ENCODE peak calls at places on chromosomes 13 and 19, in ten cellular contexts. C is AG09309, B is pancreas, F is A549, S is K562, H is HCT116, K is fibroblast of villous mesenchyme, X is B cell, I is BE2C, V is heart left ventricle. T is an unnamed sample.

GRCh38 chr19:42965204-42965603 is 28.2 kb upstream of the PSG7 start:
- DNase-seq in C (peak), H (no peak), F (no peak), K (peak), I (no peak), S (no peak), V (no peak), B (no peak), X (no peak), T (no peak)

GRCh38 chr13:95296326-95296939 is 4.8 kb downstream of the ABCC4 start:
- DNase-seq in I (peak), S (no peak), H (peak), X (peak), F (peak), B (peak), C (no peak), V (peak), K (no peak), T (no peak)

GRCh38 chr19:45881909-45882528 is 3.9 kb downstream of the IRF2BP1 start:
- DNase-seq in C (no peak), F (no peak), K (no peak), V (no peak), B (peak), H (no peak), X (no peak), S (peak), I (no peak), T (no peak)

GRCh38 chr13:78587395-78587794 is 16.0 kb downstream of the POU4F1 start:
- DNase-seq in V (no peak), F (no peak), B (no peak), K (no peak), I (no peak), H (no peak), C (no peak), X (peak), S (no peak), T (no peak)

GRCh38 chr19:35318679-35319448 is 10.1 kb upstream of the CD22 start:
- DNase-seq in I (no peak), C (peak), V (no peak), S (peak), B (peak), H (peak), F (peak), K (peak), X (peak), T (no peak)

GRCh38 chr19:42175952-42176648 is 41.4 kb downstream of the DEDD2 start:
- DNase-seq in F (peak), X (no peak), H (no peak), I (peak), C (no peak), B (no peak), S (no peak), V (no peak), K (peak), T (peak)

GRCh38 chr13:75774176-75774575 is 138.0 kb downstream of the LMO7 start:
- DNase-seq in X (no peak), F (no peak), C (no peak), V (no peak), B (no peak), K (no peak), S (no peak), I (no peak), H (no peak), T (no peak)

GRCh38 chr13:101978546-101979315 is 423.1 kb downstream of the FGF14 start:
- DNase-seq in F (no peak), V (peak), C (no peak), H (no peak), I (peak), X (no peak), B (no peak), S (no peak), K (no peak), T (no peak)

GRCh38 chr19:8338835-8339234 is 4.2 kb downstream of the KANK3 start:
- DNase-seq in B (no peak), F (no peak), I (no peak), H (no peak), X (no peak), K (no peak), V (no peak), C (no peak), S (peak), T (no peak)

GRCh38 chr19:41366089-41366488 is 2.1 kb upstream of the B9D2 start:
- DNase-seq in K (no peak), V (no peak), I (no peak), S (no peak), H (no peak), C (no peak), B (no peak), F (peak), X (no peak), T (no peak)

GRCh38 chr13:90968510-90968909 is 379.0 kb upstream of the MIR17HG start:
- DNase-seq in H (peak), C (no peak), I (peak), B (peak), F (peak), V (no peak), S (no peak), K (no peak), X (no peak), T (no peak)

GRCh38 chr13:46075811-46076210 is 23.3 kb upstream of the ZC3H13 start:
- DNase-seq in S (no peak), K (no peak), H (no peak), X (no peak), B (no peak), C (no peak), V (no peak), F (no peak), I (no peak), T (no peak)

GRCh38 chr13:114022876-114023275 is 49.0 kb upstream of the C13orf46 start:
- DNase-seq in H (no peak), V (peak), I (no peak), K (no peak), F (no peak), X (no peak), C (no peak), B (no peak), S (no peak), T (no peak)

GRCh38 chr19:3697094-3697493 is 3.2 kb downstream of the PIP5K1C start:
- DNase-seq in B (no peak), I (no peak), K (no peak), V (no peak), F (no peak), H (no peak), X (no peak), C (no peak), S (no peak), T (no peak)

GRCh38 chr19:49222528-49222927 is 64.9 kb downstream of the TRPM4 start:
- DNase-seq in S (no peak), V (no peak), K (no peak), C (no peak), I (no peak), X (no peak), H (no peak), F (no peak), B (no peak), T (no peak)

GRCh38 chr13:94169783-94170513 is 309.5 kb downstream of the DCT start:
- DNase-seq in I (peak), X (no peak), B (no peak), K (no peak), S (no peak), C (no peak), F (no peak), H (no peak), V (peak), T (no peak)

GRCh38 chr13:42497798-42498197 is 76.2 kb upstream of the TNFSF11 start:
- DNase-seq in C (no peak), X (no peak), V (no peak), F (no peak), I (no peak), K (peak), H (no peak), B (no peak), S (no peak), T (peak)

GRCh38 chr13:42495256-42495655 is 78.7 kb upstream of the TNFSF11 start:
- DNase-seq in B (no peak), I (no peak), F (no peak), H (no peak), C (no peak), S (no peak), V (no peak), X (no peak), K (peak), T (no peak)

GRCh38 chr13:42495751-42496150 is 78.2 kb upstream of the TNFSF11 start:
- DNase-seq in F (no peak), I (no peak), V (no peak), B (no peak), K (no peak), H (no peak), X (no peak), C (no peak), S (no peak), T (no peak)

GRCh38 chr13:42494157-42494556 is 79.8 kb upstream of the TNFSF11 start:
- DNase-seq in C (no peak), F (no peak), I (no peak), S (no peak), K (peak), V (no peak), B (no peak), H (no peak), X (no peak), T (no peak)

DNA sequence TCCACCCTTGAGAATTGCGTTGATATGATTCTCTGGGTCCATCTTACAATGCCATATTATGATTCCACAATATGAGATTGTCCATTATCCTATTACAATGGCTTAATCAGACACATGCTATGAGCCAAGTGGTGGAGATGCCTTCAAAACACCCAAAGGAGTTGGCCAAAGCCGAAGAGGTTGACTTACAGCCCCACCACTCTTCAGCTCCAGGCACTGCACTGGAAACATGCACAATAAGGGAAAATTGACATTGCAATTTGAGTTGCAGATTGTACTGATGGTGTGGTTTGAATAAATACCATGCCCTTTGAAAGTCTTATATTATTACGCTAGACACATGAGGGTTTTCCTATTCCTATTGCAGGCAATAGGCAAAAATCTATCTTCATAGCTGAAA is 75.4 kb upstream of the TNFSF11 start:
- DNase-seq in K (no peak), H (no peak), S (no peak), F (no peak), I (no peak), X (no peak), B (no peak), V (no peak), C (no peak), T (no peak)
- TF ChIP-seq CTCF in K (no peak), H (no peak), S (peak), F (no peak), I (no peak), X (no peak), B (no peak), V (no peak), C (no peak), T (peak)

DNA sequence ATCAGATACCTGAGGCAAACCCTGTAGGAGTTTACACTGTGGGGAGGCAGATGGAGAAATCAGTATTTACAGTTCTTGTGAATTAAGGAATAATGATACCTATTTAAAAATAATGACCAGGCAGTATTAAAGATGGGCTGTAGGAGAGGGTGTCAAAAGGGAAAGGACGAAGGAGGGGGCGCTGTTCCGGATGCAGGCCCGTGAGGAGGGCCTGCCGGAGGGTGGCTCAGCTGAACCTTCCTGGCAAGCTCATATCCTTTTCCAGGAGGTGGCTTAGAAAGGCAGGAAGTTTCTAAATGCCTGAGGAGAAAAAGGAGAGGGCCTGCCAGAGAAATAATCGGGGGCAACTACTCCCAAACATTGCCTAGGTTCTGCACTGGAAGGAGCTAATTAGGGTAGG is 46.6 kb downstream of the MBNL2 start:
- DNase-seq in K (no peak), C (no peak), B (no peak), V (no peak), F (no peak), X (no peak), I (no peak), S (no peak), H (no peak), T (no peak)
- TF ChIP-seq CTCF in K (peak), C (no peak), B (no peak), V (peak), F (no peak), X (no peak), I (no peak), S (no peak), H (no peak), T (no peak)

DNA sequence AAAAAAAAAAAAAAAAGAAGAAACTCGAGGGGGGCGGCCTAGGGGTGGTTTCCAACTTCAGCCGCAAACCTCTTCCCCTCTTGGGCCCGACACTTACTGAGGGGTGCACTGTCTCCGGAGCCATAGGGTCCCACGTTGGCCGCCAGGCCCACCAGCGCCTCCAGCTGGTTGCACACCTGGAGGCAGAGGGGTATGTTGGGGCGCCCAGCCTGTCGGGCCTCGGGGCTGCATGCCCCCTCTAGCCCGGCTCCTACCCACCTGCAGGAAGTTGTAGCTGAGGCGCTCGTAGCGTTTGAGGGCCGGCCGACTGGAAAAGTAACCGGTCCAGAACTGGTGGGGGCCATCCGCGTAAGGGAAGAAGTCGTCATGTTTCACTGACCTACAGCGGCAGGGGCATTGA is 8.6 kb downstream of the MAN2B1 start:
- DNase-seq in V (no peak), B (no peak), F (no peak), X (no peak), K (no peak), H (no peak), S (no peak), I (no peak), C (no peak), T (no peak)
- TF ChIP-seq CTCF in V (no peak), B (no peak), F (no peak), X (no peak), K (no peak), H (no peak), S (no peak), I (peak), C (no peak), T (no peak)

DNA sequence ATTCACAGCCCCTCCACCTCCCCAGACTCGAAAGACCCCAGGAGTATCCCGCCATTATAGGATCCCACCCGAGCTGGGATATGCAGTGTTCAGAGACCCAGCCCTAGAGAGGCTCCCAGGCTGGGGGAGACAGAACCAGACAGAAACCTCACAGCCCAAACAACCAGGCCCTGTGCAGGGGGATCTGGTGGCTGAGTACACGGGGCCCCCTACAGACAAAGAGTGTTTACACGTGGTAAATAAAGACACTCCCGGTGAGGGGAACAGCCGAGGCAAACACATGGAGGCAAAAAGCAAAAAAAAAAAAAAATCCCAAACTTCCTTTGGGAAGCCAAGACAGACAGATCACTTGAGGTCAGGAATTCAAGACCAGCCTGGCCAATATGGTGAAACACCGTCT is 25.1 kb downstream of the TINCR start:
- DNase-seq in V (no peak), H (no peak), I (peak), F (no peak), K (no peak), B (no peak), X (no peak), S (no peak), C (no peak), T (no peak)
- TF ChIP-seq CTCF in V (no peak), H (peak), I (peak), F (no peak), K (no peak), B (no peak), X (no peak), S (no peak), C (no peak), T (no peak)

DNA sequence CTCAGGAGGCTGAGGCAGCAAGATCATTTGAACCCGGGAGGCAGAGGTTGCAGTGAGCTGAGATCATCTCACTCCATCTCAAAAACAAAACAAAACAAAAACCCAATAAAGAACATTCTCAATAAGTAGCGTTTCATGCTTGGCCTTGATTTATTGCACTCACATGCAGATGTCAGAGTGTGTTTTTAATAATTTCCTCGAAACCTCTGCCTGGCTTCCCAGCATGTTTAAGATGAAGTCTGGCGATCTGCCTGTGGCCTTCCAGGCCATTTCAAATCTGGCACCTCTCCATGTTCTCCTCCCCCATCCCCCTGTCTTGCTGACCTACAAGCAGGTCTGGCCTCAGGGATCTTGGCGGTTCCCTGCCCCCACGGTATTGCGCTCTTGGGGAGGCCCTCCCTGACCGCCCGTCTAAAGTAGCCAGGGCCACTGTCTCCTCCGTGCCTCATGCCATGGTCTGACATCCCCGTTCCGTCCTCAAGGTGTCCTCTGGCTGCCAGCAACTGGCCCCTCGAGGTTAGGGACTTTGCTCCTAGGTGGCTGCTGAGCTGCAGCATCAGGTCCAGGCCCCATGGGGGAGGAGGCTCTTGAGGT is 1.6 kb downstream of the WDR88 start:
- DNase-seq in V (no peak), H (no peak), X (no peak), F (peak), B (peak), K (peak), S (no peak), I (peak), C (no peak), T (no peak)
- TF ChIP-seq CTCF in V (no peak), H (no peak), X (no peak), F (no peak), B (no peak), K (no peak), S (no peak), I (peak), C (no peak), T (no peak)

GRCh38 chr13:66354880-66355279 is 875.3 kb downstream of the PCDH9 start:
- DNase-seq in S (no peak), V (no peak), I (no peak), C (no peak), B (no peak), X (no peak), K (no peak), F (no peak), H (no peak), T (no peak)
- TF ChIP-seq CTCF in S (no peak), V (no peak), I (no peak), C (no peak), B (no peak), X (no peak), K (no peak), F (no peak), H (no peak), T (no peak)

DNA sequence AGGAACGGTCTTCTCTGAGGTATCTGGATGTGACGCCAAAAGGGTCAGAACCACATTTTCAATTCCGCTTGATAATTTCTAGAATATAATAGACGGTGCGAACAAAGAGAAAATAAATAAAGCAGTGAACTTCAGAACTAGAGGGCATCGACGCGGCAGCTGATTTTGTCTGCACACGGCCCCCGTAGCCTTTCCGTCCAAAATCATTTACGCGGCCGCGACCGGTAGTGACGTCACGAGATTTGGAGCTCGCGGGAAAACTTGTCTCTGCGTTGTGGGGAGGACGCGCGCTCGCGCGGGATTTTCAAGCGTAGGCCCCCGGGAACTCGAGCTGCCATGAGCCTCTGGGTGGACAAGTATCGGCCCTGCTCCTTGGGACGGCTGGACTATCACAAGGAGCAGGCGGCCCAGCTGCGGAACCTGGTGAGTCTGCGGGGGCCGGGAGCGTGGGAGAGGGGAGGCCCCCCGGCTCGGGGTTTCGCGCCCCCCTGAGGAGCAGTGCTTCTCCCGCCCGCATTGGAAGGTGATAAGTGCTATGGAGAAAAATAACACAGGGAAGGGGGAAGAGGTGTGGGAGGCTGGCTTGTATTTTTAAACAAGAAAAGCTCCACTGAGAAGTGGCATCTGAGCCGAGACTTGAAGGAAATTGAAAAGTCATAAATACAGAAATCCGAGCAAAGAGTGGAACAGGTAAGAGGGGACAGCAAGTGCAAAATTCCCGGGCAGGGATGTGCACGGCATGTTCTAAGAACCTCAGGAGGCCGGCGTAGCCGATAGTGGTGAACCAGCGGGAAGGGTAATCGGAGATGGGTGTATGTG is at the start of gene RFC3:
- DNase-seq in B (peak), X (peak), C (peak), I (peak), V (peak), H (peak), K (peak), S (peak), F (peak), T (peak)
- TF ChIP-seq CTCF in B (no peak), X (no peak), C (no peak), I (no peak), V (no peak), H (no peak), K (no peak), S (no peak), F (no peak), T (no peak)

DNA sequence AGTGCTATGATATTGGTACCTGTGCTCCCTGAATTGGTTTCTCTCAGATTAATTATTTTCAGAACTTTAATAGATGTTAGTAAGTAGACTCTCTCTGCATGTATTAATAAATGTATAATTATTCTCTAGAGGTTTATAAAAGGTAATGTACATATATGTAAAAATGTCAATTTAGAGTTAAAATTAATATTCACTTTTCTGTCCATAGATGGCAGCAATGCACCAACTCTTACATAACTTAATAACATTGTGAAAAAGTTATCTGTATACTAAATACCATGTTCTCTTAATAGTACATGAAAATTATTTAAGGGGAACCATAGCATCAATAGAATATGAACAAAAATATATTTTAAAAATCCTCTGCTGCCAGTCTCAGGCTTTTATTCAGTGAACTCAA is 515.0 kb upstream of the KLHL1 start:
- DNase-seq in B (no peak), X (no peak), V (no peak), F (no peak), H (no peak), S (no peak), I (no peak), K (peak), C (no peak), T (peak)
- TF ChIP-seq CTCF in B (peak), X (no peak), V (peak), F (peak), H (peak), S (no peak), I (peak), K (no peak), C (peak), T (no peak)

T was measured in GM13976.